ENCODE peak calls at places on chromosomes 6 and 20, in four cellular contexts. B, H, J and V are unnamed samples.

GRCh38 chr6:112189494-112189893 is 64.9 kb downstream of the LAMA4 start:
- DNase-seq in B (no peak), H (no peak), J (no peak), V (no peak)

GRCh38 chr20:577167-577791 is 32.8 kb downstream of the TCF15 start:
- DNase-seq in B (no peak), H (no peak), J (no peak), V (no peak)

GRCh38 chr6:93248591-93248990 is 170.8 kb downstream of the EPHA7 start:
- DNase-seq in B (no peak), H (no peak), J (peak), V (no peak)

GRCh38 chr20:61037498-61037897 is 214.6 kb upstream of the CDH4 start:
- DNase-seq in B (peak), H (no peak), J (no peak), V (peak)

GRCh38 chr6:81171991-81172740 is 580.3 kb downstream of the TENT5A start:
- DNase-seq in B (no peak), H (peak), J (peak), V (no peak)

GRCh38 chr6:32854376-32855178 is 585 bp downstream of the PSMB9 start:
- DNase-seq in B (peak), H (no peak), J (no peak), V (no peak)

GRCh38 chr6:14025160-14025559 is 92.4 kb upstream of the CD83 start:
- DNase-seq in B (no peak), H (no peak), J (no peak), V (no peak)

GRCh38 chr20:44615876-44616603 is 33.7 kb downstream of the PKIG start:
- DNase-seq in B (no peak), H (no peak), J (no peak), V (no peak)

GRCh38 chr20:23086056-23086551 is at the start of gene CD93:
- DNase-seq in B (no peak), H (no peak), J (peak), V (no peak)

GRCh38 chr6:21846541-21847451 is 253.2 kb downstream of the SOX4 start:
- DNase-seq in B (no peak), H (no peak), J (no peak), V (no peak)

GRCh38 chr6:112356994-112357393 is 9.9 kb downstream of the RFPL4B start:
- DNase-seq in B (no peak), H (no peak), J (no peak), V (no peak)

GRCh38 chr20:46255440-46256104 is 52.7 kb downstream of the CDH22 start:
- DNase-seq in B (peak), H (no peak), J (no peak), V (peak)

GRCh38 chr20:33125983-33126382 is 42.0 kb upstream of the BPIFA2 start:
- DNase-seq in B (no peak), H (no peak), J (no peak), V (no peak)

GRCh38 chr6:39820553-39820952 is 28.4 kb downstream of the DAAM2 start:
- DNase-seq in B (no peak), H (no peak), J (no peak), V (no peak)
- H3K27ac ChIP-seq in B (no peak), H (no peak), J (no peak), V (no peak)

DNA sequence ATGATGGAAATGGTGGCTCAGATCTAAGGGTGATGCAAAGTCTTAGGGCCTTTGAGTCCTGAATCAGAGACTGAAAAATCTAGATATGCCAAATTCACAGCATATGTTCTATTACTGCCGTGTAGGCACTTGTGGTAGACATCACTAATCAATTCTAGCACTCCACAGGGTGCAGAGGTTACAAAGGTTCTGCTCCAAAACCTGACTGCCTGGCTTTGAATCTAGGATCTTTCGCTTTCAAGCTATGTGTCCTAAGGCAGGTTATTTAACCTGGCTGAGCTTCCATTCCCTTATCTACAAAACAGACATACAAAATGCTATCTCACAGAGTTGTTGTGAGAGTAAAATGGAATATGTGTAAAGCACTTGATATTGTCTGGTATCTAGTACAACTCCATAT is 206.7 kb downstream of the TFAP2C start:
- DNase-seq in B (no peak), H (no peak), J (no peak), V (no peak)
- H3K27ac ChIP-seq in B (no peak), H (no peak), J (no peak), V (no peak)

DNA sequence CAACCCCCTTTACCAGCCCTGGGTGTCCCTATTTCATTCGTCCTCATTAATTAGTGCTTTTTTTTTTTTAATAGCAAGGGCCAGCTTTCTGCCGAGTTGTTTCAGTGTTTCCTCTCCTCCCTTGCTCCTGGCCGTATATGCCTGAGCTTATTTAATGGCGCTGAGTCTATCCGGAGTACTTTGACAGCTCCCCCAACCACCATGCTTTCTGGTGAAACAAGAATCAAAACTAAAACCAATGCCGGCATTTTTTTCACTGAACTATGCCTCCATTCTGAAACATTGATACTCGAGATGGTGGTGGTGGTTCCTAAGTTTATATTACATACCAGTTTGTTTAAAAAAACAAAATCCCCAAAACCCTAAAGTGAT is 1.2 kb downstream of the DCBLD1 start:
- DNase-seq in B (peak), H (no peak), J (no peak), V (no peak)
- H3K27ac ChIP-seq in B (peak), H (peak), J (no peak), V (peak)

GRCh38 chr6:129105793-129106192 is 222.9 kb downstream of the LAMA2 start:
- DNase-seq in B (no peak), H (no peak), J (no peak), V (no peak)

GRCh38 chr6:129105035-129105434 is 222.1 kb downstream of the LAMA2 start:
- DNase-seq in B (no peak), H (no peak), J (no peak), V (no peak)

GRCh38 chr6:129104560-129104959 is 221.6 kb downstream of the LAMA2 start:
- DNase-seq in B (no peak), H (no peak), J (no peak), V (no peak)

GRCh38 chr6:129102741-129103140 is 219.8 kb downstream of the LAMA2 start:
- DNase-seq in B (no peak), H (no peak), J (no peak), V (no peak)

GRCh38 chr6:129104131-129104530 is 221.2 kb downstream of the LAMA2 start:
- DNase-seq in B (peak), H (no peak), J (no peak), V (no peak)
- H3K27ac ChIP-seq in B (no peak), H (no peak), J (peak), V (peak)

DNA sequence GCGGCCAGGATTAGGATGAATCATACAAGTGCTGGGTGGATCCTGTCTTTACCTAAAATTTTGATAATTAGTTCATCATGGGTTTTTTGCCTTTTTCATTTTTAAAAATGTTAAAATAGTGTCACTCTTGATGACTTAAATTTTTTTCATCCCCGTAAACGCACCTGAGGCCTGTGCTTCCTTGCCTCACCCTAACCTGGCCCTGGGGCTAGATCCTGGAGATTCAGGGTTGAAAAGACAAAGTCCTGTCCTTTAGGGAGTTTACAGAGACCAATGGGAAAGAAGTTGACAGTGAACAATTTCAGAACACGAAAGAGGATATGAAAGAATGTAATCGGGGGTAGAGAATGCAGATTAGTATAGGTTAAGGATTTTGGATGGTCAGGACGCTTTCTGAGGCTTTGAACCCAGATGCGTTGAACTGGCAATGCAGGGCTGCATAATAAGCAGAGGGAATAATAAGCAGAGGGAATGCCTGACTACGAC is 1.6 kb upstream of the FBXO5 start:
- DNase-seq in B (no peak), H (no peak), J (no peak), V (no peak)
- H3K27ac ChIP-seq in B (peak), H (peak), J (peak), V (peak)